ENCODE peak calls at places on chromosomes 13 and 19, in four cellular contexts. R is hepatocyte, T is coronary artery, N is kidney. P is an unnamed sample.

GRCh38 chr19:19262190-19263057 is 10.7 kb downstream of the TM6SF2 start:
- DNase-seq in R (no peak), N (no peak), T (no peak), P (no peak)

GRCh38 chr19:56383826-56384605 is 9.3 kb downstream of the ZNF582 start:
- DNase-seq in R (no peak), T (no peak), N (no peak), P (no peak)

GRCh38 chr19:11479470-11480080 is 1.3 kb downstream of the ELAVL3 start:
- DNase-seq in R (peak), N (no peak), T (no peak), P (peak)

GRCh38 chr13:21336609-21337008 is 122.5 kb downstream of the ZDHHC20 start:
- DNase-seq in T (no peak), R (no peak), N (no peak), P (no peak)

GRCh38 chr13:114339779-114340534 is 25.7 kb downstream of the CHAMP1 start:
- DNase-seq in N (no peak), R (no peak), T (no peak), P (no peak)

GRCh38 chr19:34837262-34837661 is 64.2 kb upstream of the ZNF599 start:
- DNase-seq in T (no peak), R (peak), N (no peak), P (no peak)

GRCh38 chr19:35940078-35940775 is 4.1 kb downstream of the LRFN3 start:
- DNase-seq in N (peak), T (no peak), R (no peak), P (no peak)

GRCh38 chr13:114099918-114100445 is 32.4 kb downstream of the RASA3 start:
- DNase-seq in N (peak), R (no peak), T (no peak), P (no peak)

GRCh38 chr19:36115453-36116343 is at the start of gene TBCB:
- DNase-seq in N (peak), T (peak), R (no peak), P (peak)

GRCh38 chr13:37102896-37103295 is 2.6 kb downstream of the CSNK1A1L start:
- DNase-seq in T (no peak), R (no peak), N (no peak), P (no peak)

GRCh38 chr13:75365724-75366173 is 116.2 kb downstream of the TBC1D4 start:
- DNase-seq in T (no peak), N (no peak), R (no peak), P (no peak)

GRCh38 chr19:41376241-41376997 is at the start of gene TMEM91:
- DNase-seq in N (peak), R (peak), T (no peak), P (peak)

GRCh38 chr19:32063601-32064000 is 281.8 kb upstream of the ZNF507 start:
- DNase-seq in N (no peak), T (no peak), R (no peak), P (no peak)

GRCh38 chr13:61414686-61415664 is 674 bp downstream of the PCDH20 start:
- DNase-seq in T (no peak), R (peak), N (peak), P (peak)

GRCh38 chr19:17739121-17739875 is 12.0 kb upstream of the FCHO1 start:
- DNase-seq in N (no peak), T (no peak), R (no peak), P (peak)

GRCh38 chr13:48318014-48318713 is 14.6 kb downstream of the RB1 start:
- DNase-seq in R (no peak), T (no peak), N (peak), P (peak)

GRCh38 chr19:55353803-55354697 is 469 bp downstream of the COX6B2 start:
- DNase-seq in T (no peak), N (peak), R (peak), P (peak)

GRCh38 chr19:48678201-48678600 is 5.4 kb upstream of the NTN5 start:
- DNase-seq in T (no peak), N (no peak), R (peak), P (no peak)

GRCh38 chr19:40829205-40829604 is 21.0 kb downstream of the CYP2A6 start:
- DNase-seq in N (no peak), T (no peak), R (no peak), P (no peak)

GRCh38 chr19:45940515-45940805 is 25.9 kb upstream of the NANOS2 start:
- DNase-seq in R (no peak), T (no peak), N (no peak), P (no peak)

GRCh38 chr19:37899453-37899852 is 6.9 kb downstream of the WDR87 start:
- DNase-seq in T (no peak), N (peak), R (no peak), P (no peak)

GRCh38 chr19:40687525-40688016 is 2.9 kb downstream of the NUMBL start:
- DNase-seq in N (peak), R (no peak), T (peak), P (no peak)

GRCh38 chr19:52492201-52492960 is 35.1 kb upstream of the ZNF808 start:
- DNase-seq in T (no peak), N (peak), R (peak), P (peak)

GRCh38 chr13:83884141-83884540 is 1.9 kb upstream of the SLITRK1 start:
- DNase-seq in R (no peak), N (no peak), T (no peak), P (no peak)

DNA sequence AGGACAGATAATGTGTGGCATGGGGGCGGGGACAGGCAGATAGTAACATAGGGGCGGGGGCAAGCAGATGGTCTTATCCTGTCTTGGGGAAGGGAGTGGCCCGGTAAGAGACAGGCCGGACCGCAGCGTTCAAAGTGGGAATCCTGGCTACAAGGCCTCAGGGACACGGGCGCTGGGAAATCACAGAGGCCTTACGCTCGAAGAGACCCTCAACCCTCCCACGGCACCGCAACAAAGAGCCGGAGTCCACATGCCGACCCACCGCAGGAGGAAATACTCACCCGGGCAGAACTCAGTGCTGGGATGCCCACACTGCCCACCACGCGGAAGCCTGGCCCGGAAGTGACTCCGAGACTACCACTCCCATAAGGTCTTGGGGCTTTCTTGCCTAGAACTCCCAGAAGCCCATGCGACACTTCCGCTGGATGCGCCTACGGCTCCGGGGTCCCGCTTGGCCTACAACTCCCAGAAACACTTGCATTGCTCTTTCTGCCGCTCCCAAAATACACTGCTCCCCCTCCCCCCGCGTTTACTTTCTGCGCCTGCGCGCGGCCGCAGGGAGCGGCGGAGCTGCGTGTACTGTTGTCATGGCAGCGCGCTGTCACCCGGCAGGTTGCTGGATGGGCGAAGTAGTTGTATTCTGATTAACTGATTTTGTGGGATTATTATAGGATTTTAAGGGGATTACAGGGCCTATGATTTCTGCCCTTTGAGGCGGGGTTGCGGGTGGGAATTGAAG is at the start of gene CTU1:
- DNase-seq in N (peak), R (peak), T (peak), P (peak)
- TF ChIP-seq CTCF in N (no peak), R (no peak), T (no peak), P (no peak)

GRCh38 chr13:86447479-86447878 is 648.3 kb upstream of the SLITRK6 start:
- DNase-seq in T (no peak), R (no peak), N (no peak), P (no peak)
- TF ChIP-seq CTCF in T (no peak), R (no peak), N (no peak), P (no peak)

GRCh38 chr19:15425321-15425950 is 6.6 kb upstream of the AKAP8L start:
- DNase-seq in T (no peak), N (no peak), R (no peak), P (no peak)

GRCh38 chr19:15423130-15423529 is 4.3 kb upstream of the AKAP8L start:
- DNase-seq in T (no peak), N (no peak), R (no peak), P (no peak)

GRCh38 chr19:15422311-15423075 is 3.7 kb upstream of the AKAP8L start:
- DNase-seq in T (no peak), N (no peak), R (no peak), P (no peak)

GRCh38 chr19:15424692-15425272 is 6.0 kb upstream of the AKAP8L start:
- DNase-seq in N (no peak), T (no peak), R (no peak), P (no peak)

DNA sequence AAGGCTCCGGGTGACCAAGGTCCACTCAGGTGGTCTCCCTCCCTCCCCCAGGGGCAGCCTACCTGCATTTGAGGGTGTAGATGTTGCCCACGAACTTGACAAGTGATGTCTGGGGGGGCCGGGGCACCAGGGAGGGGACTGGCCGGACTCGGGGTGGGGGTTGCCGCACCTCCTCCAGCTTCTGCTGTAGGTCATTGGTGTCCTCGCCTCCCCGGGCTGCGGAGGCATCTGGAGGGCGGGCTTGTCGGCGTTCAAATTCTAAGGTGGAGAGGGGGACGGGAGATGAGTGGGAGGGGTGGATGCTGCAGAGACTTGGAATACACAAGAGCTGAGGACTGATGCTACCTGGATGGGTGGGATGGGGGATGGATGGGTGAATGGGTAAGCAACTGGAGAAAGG is 5.3 kb upstream of the AKAP8L start:
- DNase-seq in T (no peak), N (no peak), R (no peak), P (no peak)
- TF ChIP-seq CTCF in T (no peak), N (no peak), R (no peak), P (no peak)

GRCh38 chr19:49936549-49936948 is 7.2 kb upstream of the NUP62 start:
- DNase-seq in R (no peak), N (no peak), T (no peak), P (no peak)

GRCh38 chr19:49940482-49940791 is 11.1 kb upstream of the NUP62 start:
- DNase-seq in N (no peak), T (no peak), R (no peak), P (no peak)

GRCh38 chr19:49938662-49939061 is 9.4 kb upstream of the NUP62 start:
- DNase-seq in N (no peak), R (no peak), T (no peak), P (no peak)

DNA sequence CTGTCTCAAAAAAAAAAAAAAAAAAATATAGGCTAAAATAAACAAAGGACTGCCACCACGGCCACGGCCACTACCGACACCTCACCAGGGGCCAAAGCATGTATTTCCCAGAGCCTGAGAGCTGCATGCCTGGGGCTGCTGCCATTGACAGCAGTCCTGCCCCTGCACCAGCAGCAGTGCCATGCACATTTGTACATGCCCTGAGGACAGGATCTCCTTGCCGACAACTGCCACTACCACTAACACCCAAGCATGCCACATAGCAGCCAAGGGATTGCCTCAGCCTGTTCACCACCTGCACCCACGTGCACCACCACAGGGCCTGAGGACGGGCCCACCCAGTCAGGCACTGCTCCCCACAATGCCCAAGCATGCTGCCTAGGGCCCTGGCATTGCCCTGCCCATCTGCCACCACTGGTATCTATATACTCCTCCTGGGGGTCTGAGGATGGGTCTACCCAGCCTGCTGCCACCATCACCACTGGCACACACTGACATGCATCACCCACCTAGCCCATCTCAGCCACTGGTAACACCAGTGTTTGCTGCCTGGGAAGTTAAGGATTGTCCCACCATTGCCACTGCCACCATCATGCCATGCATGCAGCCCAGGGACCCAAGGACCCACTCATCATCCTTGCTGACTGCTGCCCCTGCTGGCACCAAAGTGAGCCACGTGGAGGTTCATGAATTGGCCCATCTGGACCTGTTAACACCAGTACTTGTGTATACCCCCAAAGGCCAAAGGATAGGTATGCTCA is 10.6 kb upstream of the NUP62 start:
- DNase-seq in N (peak), T (no peak), R (no peak), P (no peak)
- TF ChIP-seq CTCF in N (peak), T (no peak), R (no peak), P (no peak)

GRCh38 chr19:1251503-1252220 is 3.3 kb downstream of the MIDN start:
- DNase-seq in T (no peak), N (peak), R (peak), P (no peak)

GRCh38 chr19:1253514-1254080 is 5.2 kb downstream of the MIDN start:
- DNase-seq in N (peak), T (no peak), R (peak), P (no peak)

GRCh38 chr19:1254081-1254527 is 5.7 kb downstream of the MIDN start:
- DNase-seq in R (no peak), T (no peak), N (peak), P (no peak)

GRCh38 chr19:1252221-1252817 is 3.9 kb downstream of the MIDN start:
- DNase-seq in R (peak), N (peak), T (peak), P (no peak)

DNA sequence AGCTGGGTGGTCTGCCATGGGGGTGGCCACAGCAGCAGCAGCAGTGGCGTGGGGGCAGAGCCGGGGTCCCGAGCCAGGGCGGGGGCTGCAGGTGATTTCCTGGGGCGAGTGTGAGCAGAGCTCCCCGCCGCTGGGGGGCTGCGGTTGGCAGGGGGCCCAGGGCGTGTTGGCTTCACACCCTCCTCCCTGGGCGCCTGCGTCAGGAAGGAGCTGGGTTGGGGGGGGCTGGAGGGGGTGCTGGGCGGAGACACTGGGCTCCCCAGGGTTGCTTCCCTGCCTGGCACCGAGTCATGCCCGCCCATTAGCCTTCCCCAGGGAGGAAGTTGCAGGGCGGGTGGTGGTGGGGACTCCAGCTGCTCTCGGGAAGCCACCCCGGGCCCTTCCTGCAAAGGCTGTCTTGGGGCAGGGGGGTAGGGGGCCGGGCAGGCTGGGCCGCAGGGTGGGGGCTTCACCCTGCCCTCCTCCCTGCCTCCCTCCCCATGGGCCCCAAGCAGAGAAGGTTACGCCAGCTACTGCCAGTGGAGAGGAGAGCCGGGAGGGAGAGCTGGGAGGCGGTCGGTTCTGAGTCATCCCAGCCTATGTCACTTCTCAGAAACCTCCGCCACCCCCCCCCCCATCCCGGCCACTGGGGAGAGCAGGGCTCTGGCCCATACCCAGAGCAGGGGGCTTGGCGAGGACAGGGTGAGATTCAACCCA is 4.6 kb downstream of the MIDN start:
- DNase-seq in R (peak), T (peak), N (peak), P (no peak)
- TF ChIP-seq CTCF in R (no peak), T (no peak), N (peak), P (no peak)